ENCODE peak calls at places on chromosomes 16 and 17, in ten cellular contexts. K, H, G, R, L, Y, Q, A, D and U are unnamed samples.

GRCh38 chr17:41583137-41584127 is 3.3 kb downstream of the KRT14 start:
- DNase-seq in K (no peak), H (no peak), D (no peak), Y (no peak), G (no peak), Q (no peak), R (no peak), A (no peak), L (no peak), U (no peak)

GRCh38 chr17:1055751-1056645 is 59.1 kb downstream of the TIMM22 start:
- DNase-seq in K (peak; percentile 42), D (peak; percentile 4), L (peak; percentile 83), Q (peak; percentile 68), Y (peak; percentile 76), G (peak; percentile 34), H (peak; percentile 44), R (peak; percentile 64), A (peak; percentile 72), U (peak; percentile 83)

GRCh38 chr17:40499551-40500189 is 1.8 kb downstream of the TNS4 start:
- DNase-seq in G (no peak), H (no peak), Q (no peak), K (peak; percentile 21), Y (peak; percentile 91), R (no peak), A (no peak), D (peak; percentile 50), L (no peak), U (no peak)

GRCh38 chr17:77445030-77445907 is 304.5 kb downstream of the SEC14L1 start:
- DNase-seq in R (peak; percentile 86), K (peak; percentile 35), Y (peak; percentile 84), G (peak; percentile 76), H (peak; percentile 85), D (no peak), L (peak; percentile 82), A (peak; percentile 61), Q (no peak), U (peak; percentile 78)

GRCh38 chr17:78390241-78391050 is 12.0 kb downstream of the PGS1 start:
- DNase-seq in D (no peak), Y (no peak), G (no peak), A (no peak), H (no peak), L (no peak), R (no peak), K (no peak), Q (no peak), U (no peak)

GRCh38 chr16:18983565-18984424 is at the start of gene TMC7:
- DNase-seq in Y (peak; percentile 83), K (peak; percentile 84), L (peak; percentile 68), Q (peak; percentile 46), G (no peak), D (peak; percentile 35), R (peak; percentile 58), H (peak; percentile 47), A (no peak), U (peak; percentile 68)

GRCh38 chr17:49703557-49704277 is 4.0 kb downstream of the SLC35B1 start:
- DNase-seq in L (peak; percentile 47), A (no peak), D (no peak), G (no peak), K (peak; percentile 60), Y (no peak), R (peak; percentile 24), H (no peak), Q (peak; percentile 52), U (no peak)

GRCh38 chr16:19817122-19817521 is 67.5 kb downstream of the GPRC5B start:
- DNase-seq in A (no peak), H (no peak), K (no peak), L (no peak), Q (no peak), R (no peak), D (no peak), G (no peak), Y (no peak), U (no peak)

GRCh38 chr17:2691069-2691871 is 20.3 kb downstream of the CLUH start:
- DNase-seq in G (no peak), Y (peak; percentile 40), D (peak; percentile 44), R (no peak), H (no peak), L (no peak), Q (no peak), K (no peak), A (no peak), U (peak; percentile 25)

GRCh38 chr16:75025766-75026165 is 26.9 kb downstream of the ZNRF1 start:
- DNase-seq in Q (peak; percentile 31), L (no peak), G (no peak), R (no peak), D (no peak), Y (no peak), A (no peak), H (no peak), K (no peak), U (no peak)

GRCh38 chr16:12601290-12601900 is 202.3 kb downstream of the CPPED1 start:
- DNase-seq in L (no peak), Y (no peak), G (no peak), D (no peak), A (no peak), Q (no peak), H (no peak), K (no peak), R (no peak), U (no peak)

GRCh38 chr16:68490829-68491575 is 42.7 kb upstream of the SMPD3 start:
- DNase-seq in Y (no peak), A (no peak), R (no peak), G (no peak), H (no peak), K (no peak), Q (no peak), D (peak; percentile 31), L (no peak), U (no peak)

GRCh38 chr17:40287494-40288369 is at the start of gene CDC6:
- DNase-seq in Q (peak; percentile 99), H (peak; percentile 98), Y (peak; percentile 99), K (peak; percentile 100), R (peak; percentile 99), A (peak; percentile 88), L (peak; percentile 98), G (peak; percentile 96), D (peak; percentile 99), U (peak; percentile 95)

GRCh38 chr17:58387834-58388233 is 29.5 kb downstream of the RNF43 start:
- DNase-seq in K (no peak), L (no peak), G (no peak), H (no peak), Q (peak; percentile 49), D (no peak), A (no peak), Y (no peak), R (peak; percentile 35), U (no peak)